ENCODE peak calls at places on chromosomes 11 and 22, in four cellular contexts. X is neural progenitor cell, R is GM23248, E is IMR-90. W is an unnamed sample.

GRCh38 chr11:57377098-57377497 is 3.9 kb downstream of the PRG3 start:
- DNase-seq in X (no peak), R (peak; percentile 33), E (no peak), W (no peak)

GRCh38 chr11:69950120-69950519 is 128.0 kb upstream of the ANO1 start:
- DNase-seq in X (peak; percentile 76), R (peak; percentile 16), E (peak; percentile 31), W (peak; percentile 42)

GRCh38 chr11:126816655-126817054 is 183.9 kb downstream of the KIRREL3 start:
- DNase-seq in X (peak; percentile 16), R (peak; percentile 53), E (no peak), W (no peak)

GRCh38 chr11:61787928-61788491 is 4.4 kb downstream of the TMEM258 start:
- DNase-seq in X (peak; percentile 79), R (peak; percentile 61), E (peak; percentile 61), W (peak; percentile 25)

GRCh38 chr11:10374386-10374785 is 69.5 kb downstream of the ADM start:
- DNase-seq in X (no peak), R (peak; percentile 77), E (peak; percentile 44), W (no peak)

GRCh38 chr11:75668508-75669297 is at the start of gene MAP6:
- DNase-seq in X (peak; percentile 85), R (peak; percentile 71), E (no peak), W (no peak)

GRCh38 chr22:29116397-29117123 is 43.7 kb downstream of the KREMEN1 start:
- DNase-seq in X (no peak), R (no peak), E (peak; percentile 84), W (no peak)

GRCh38 chr22:17672417-17672991 is 33.9 kb downstream of the BCL2L13 start:
- DNase-seq in X (peak; percentile 26), R (no peak), E (peak; percentile 37), W (no peak)

GRCh38 chr11:20211691-20212090 is 51.4 kb upstream of the DBX1 start:
- DNase-seq in X (no peak), R (no peak), E (no peak), W (no peak)

GRCh38 chr11:124278261-124278660 is 22.1 kb downstream of the OR8G5 start:
- DNase-seq in X (no peak), R (no peak), E (peak; percentile 35), W (no peak)

GRCh38 chr11:104531075-104531474 is 367.1 kb upstream of the PDGFD start:
- DNase-seq in X (peak; percentile 28), R (no peak), E (no peak), W (no peak)

GRCh38 chr22:50677493-50678217 is 5.0 kb downstream of the SHANK3 start:
- DNase-seq in X (no peak), R (no peak), E (no peak), W (no peak)
- H3K4me2 ChIP-seq in X (no peak overlapping the region), R (no peak overlapping the region), E (no peak overlapping the region), W (no peak overlapping the region)

DNA sequence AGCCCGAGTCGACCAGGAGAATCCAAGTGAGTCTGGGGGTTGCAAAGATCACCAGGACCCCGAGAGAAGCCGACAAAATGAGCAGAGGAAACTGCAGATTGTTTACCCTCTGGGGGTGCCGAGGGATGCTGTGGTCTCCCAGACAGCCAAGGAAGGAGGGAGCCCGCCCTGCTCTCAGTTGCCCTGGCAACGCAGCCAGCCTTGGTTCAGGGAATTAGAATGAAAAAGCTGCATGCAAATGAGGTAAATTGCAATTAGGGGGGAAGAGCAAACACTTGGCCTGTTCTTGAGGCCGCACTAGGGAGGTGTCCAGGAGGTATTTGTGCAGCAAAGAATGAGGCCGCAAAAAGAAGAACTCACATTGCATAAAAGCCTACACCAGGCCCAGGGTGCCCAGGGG is 40.5 kb upstream of the ATXN10 start:
- DNase-seq in X (peak; percentile 33), R (no peak), E (no peak), W (no peak)
- H3K4me2 ChIP-seq in X (no peak overlapping the region), R (no peak overlapping the region), E (no peak overlapping the region), W (no peak overlapping the region)

GRCh38 chr22:46057762-46058420 is 80.9 kb upstream of the WNT7B start:
- DNase-seq in X (no peak), R (peak; percentile 85), E (no peak), W (peak; percentile 89)
- H3K4me2 ChIP-seq in X (no peak overlapping the region), R (peak overlapping the region; percentile 97), E (peak overlapping the region; percentile 76), W (peak overlapping the region; percentile 80)

GRCh38 chr11:73577496-73577917 is 20.4 kb downstream of the FAM168A start:
- DNase-seq in X (no peak), R (peak; percentile 63), E (peak; percentile 78), W (no peak)
- H3K4me2 ChIP-seq in X (peak overlapping the region; percentile 1), R (peak overlapping the region; percentile 22), E (peak overlapping the region; percentile 0), W (no peak overlapping the region)

GRCh38 chr22:37633082-37633692 is 6.3 kb upstream of the SH3BP1 start:
- DNase-seq in X (no peak), R (no peak), E (no peak), W (no peak)
- H3K4me2 ChIP-seq in X (peak overlapping the region; percentile 64), R (peak overlapping the region; percentile 71), E (peak overlapping the region; percentile 30), W (peak overlapping the region; percentile 45)

GRCh38 chr11:1851437-1852180 is 1.3 kb upstream of the LSP1 start:
- DNase-seq in X (no peak), R (no peak), E (no peak), W (peak; percentile 8)
- H3K4me2 ChIP-seq in X (no peak overlapping the region), R (no peak overlapping the region), E (no peak overlapping the region), W (peak overlapping the region; percentile 85)

GRCh38 chr11:72704028-72704782 is 30.0 kb upstream of the PDE2A start:
- DNase-seq in X (no peak), R (peak; percentile 48), E (no peak), W (no peak)

GRCh38 chr11:72701466-72701865 is 27.2 kb upstream of the PDE2A start:
- DNase-seq in X (no peak), R (no peak), E (no peak), W (no peak)

GRCh38 chr11:72702096-72702495 is 27.9 kb upstream of the PDE2A start:
- DNase-seq in X (no peak), R (no peak), E (no peak), W (no peak)

GRCh38 chr11:72703281-72704008 is 29.2 kb upstream of the PDE2A start:
- DNase-seq in X (peak; percentile 67), R (peak; percentile 87), E (peak; percentile 63), W (no peak)

DNA sequence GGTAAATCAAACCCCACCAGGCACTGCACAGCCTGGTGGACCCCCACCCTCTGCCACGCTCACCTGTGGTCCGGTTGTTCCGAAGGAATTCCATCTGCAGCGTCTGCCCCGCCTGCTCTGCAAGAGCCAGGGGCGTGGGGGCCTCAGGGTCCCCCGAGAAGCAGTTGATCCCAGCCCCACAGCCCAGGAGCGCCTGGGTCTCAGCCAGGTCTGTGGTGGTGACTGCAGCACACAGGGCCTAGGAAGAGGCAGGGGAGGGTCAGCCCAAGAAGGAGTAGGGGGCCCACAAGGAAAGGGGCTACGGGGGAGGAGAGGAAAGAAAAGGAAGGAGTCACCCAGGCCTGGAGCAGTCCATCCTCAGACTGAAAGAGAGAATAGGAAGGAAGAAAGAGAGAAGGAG is 28.6 kb upstream of the PDE2A start:
- DNase-seq in X (no peak), R (no peak), E (no peak), W (no peak)
- H3K4me2 ChIP-seq in X (peak overlapping the region; percentile 63), R (peak overlapping the region; percentile 75), E (peak overlapping the region; percentile 51), W (no peak overlapping the region)